ENCODE peak calls at places on chromosomes 12 and 14, in ten cellular contexts. One of them, this sample, is unnamed.

GRCh38 chr12:12823308-12823707 is 10.2 kb downstream of the DDX47 start:
- DNase-seq in astrocyte of the spinal cord: peak
- DNase-seq in fibroblast of lung: peak
- DNase-seq in AG10803: peak
- DNase-seq in gastrocnemius medialis: no peak
- DNase-seq in left lung: no peak
- DNase-seq in RWPE1: peak
- DNase-seq in foreskin fibroblast: no peak
- DNase-seq in A549: no peak
- DNase-seq in transverse colon: no peak
- DNase-seq in this sample: no peak

GRCh38 chr12:85872497-85873091 is 1.5 kb upstream of the NTS start:
- DNase-seq in foreskin fibroblast: peak
- DNase-seq in transverse colon: no peak
- DNase-seq in fibroblast of lung: peak
- DNase-seq in astrocyte of the spinal cord: peak
- DNase-seq in A549: peak
- DNase-seq in AG10803: peak
- DNase-seq in RWPE1: peak
- DNase-seq in gastrocnemius medialis: no peak
- DNase-seq in left lung: no peak
- DNase-seq in this sample: no peak

GRCh38 chr12:51836833-51837184 is 11.7 kb downstream of the FIGNL2 start:
- DNase-seq in left lung: no peak
- DNase-seq in fibroblast of lung: no peak
- DNase-seq in RWPE1: no peak
- DNase-seq in A549: no peak
- DNase-seq in gastrocnemius medialis: no peak
- DNase-seq in transverse colon: no peak
- DNase-seq in foreskin fibroblast: no peak
- DNase-seq in AG10803: no peak
- DNase-seq in astrocyte of the spinal cord: no peak
- DNase-seq in this sample: no peak

GRCh38 chr14:100049220-100049619 is 16.0 kb upstream of the EVL start:
- DNase-seq in transverse colon: no peak
- DNase-seq in foreskin fibroblast: peak
- DNase-seq in RWPE1: no peak
- DNase-seq in AG10803: peak
- DNase-seq in gastrocnemius medialis: no peak
- DNase-seq in left lung: no peak
- DNase-seq in fibroblast of lung: peak
- DNase-seq in A549: no peak
- DNase-seq in astrocyte of the spinal cord: peak
- DNase-seq in this sample: no peak

GRCh38 chr12:6241495-6241894 is 41.3 kb downstream of the CD9 start:
- DNase-seq in AG10803: no peak
- DNase-seq in A549: no peak
- DNase-seq in transverse colon: peak
- DNase-seq in foreskin fibroblast: no peak
- DNase-seq in RWPE1: no peak
- DNase-seq in left lung: peak
- DNase-seq in astrocyte of the spinal cord: no peak
- DNase-seq in fibroblast of lung: no peak
- DNase-seq in gastrocnemius medialis: peak
- DNase-seq in this sample: no peak

GRCh38 chr12:132946507-132946820 is 9.6 kb downstream of the ZNF605 start:
- DNase-seq in fibroblast of lung: no peak
- DNase-seq in AG10803: no peak
- DNase-seq in RWPE1: no peak
- DNase-seq in transverse colon: no peak
- DNase-seq in gastrocnemius medialis: no peak
- DNase-seq in foreskin fibroblast: no peak
- DNase-seq in A549: no peak
- DNase-seq in astrocyte of the spinal cord: no peak
- DNase-seq in left lung: no peak
- DNase-seq in this sample: no peak

GRCh38 chr14:32023540-32023939 is 53.6 kb upstream of the ARHGAP5 start:
- DNase-seq in astrocyte of the spinal cord: no peak
- DNase-seq in RWPE1: no peak
- DNase-seq in left lung: no peak
- DNase-seq in AG10803: no peak
- DNase-seq in transverse colon: no peak
- DNase-seq in fibroblast of lung: no peak
- DNase-seq in A549: no peak
- DNase-seq in foreskin fibroblast: no peak
- DNase-seq in gastrocnemius medialis: no peak
- DNase-seq in this sample: no peak

GRCh38 chr14:87940894-87941293 is 52.1 kb downstream of the GALC start:
- DNase-seq in astrocyte of the spinal cord: no peak
- DNase-seq in AG10803: no peak
- DNase-seq in gastrocnemius medialis: no peak
- DNase-seq in left lung: no peak
- DNase-seq in fibroblast of lung: no peak
- DNase-seq in A549: no peak
- DNase-seq in transverse colon: no peak
- DNase-seq in RWPE1: no peak
- DNase-seq in foreskin fibroblast: no peak
- DNase-seq in this sample: no peak

GRCh38 chr14:104248203-104249055 is 110.0 kb downstream of the KIF26A start:
- DNase-seq in fibroblast of lung: no peak
- DNase-seq in left lung: peak
- DNase-seq in astrocyte of the spinal cord: no peak
- DNase-seq in A549: no peak
- DNase-seq in foreskin fibroblast: no peak
- DNase-seq in AG10803: no peak
- DNase-seq in RWPE1: no peak
- DNase-seq in gastrocnemius medialis: no peak
- DNase-seq in transverse colon: no peak
- DNase-seq in this sample: peak

GRCh38 chr12:1474059-1474537 is 120.3 kb downstream of the FBXL14 start:
- DNase-seq in gastrocnemius medialis: no peak
- DNase-seq in astrocyte of the spinal cord: peak
- DNase-seq in transverse colon: no peak
- DNase-seq in RWPE1: peak
- DNase-seq in left lung: no peak
- DNase-seq in A549: peak
- DNase-seq in fibroblast of lung: peak
- DNase-seq in AG10803: peak
- DNase-seq in foreskin fibroblast: peak
- DNase-seq in this sample: peak

GRCh38 chr12:32170437-32170998 is 63.9 kb downstream of the BICD1 start:
- DNase-seq in gastrocnemius medialis: no peak
- DNase-seq in AG10803: no peak
- DNase-seq in left lung: no peak
- DNase-seq in RWPE1: no peak
- DNase-seq in A549: no peak
- DNase-seq in astrocyte of the spinal cord: no peak
- DNase-seq in foreskin fibroblast: no peak
- DNase-seq in transverse colon: no peak
- DNase-seq in fibroblast of lung: no peak
- DNase-seq in this sample: no peak

GRCh38 chr12:25648460-25648859 is 95.4 kb upstream of the LMNTD1 start:
- DNase-seq in fibroblast of lung: peak
- DNase-seq in A549: peak
- DNase-seq in gastrocnemius medialis: peak
- DNase-seq in left lung: no peak
- DNase-seq in transverse colon: peak
- DNase-seq in AG10803: peak
- DNase-seq in RWPE1: peak
- DNase-seq in foreskin fibroblast: peak
- DNase-seq in astrocyte of the spinal cord: peak
- DNase-seq in this sample: no peak

GRCh38 chr12:48813464-48814312 is 4.6 kb upstream of the CACNB3 start:
- DNase-seq in astrocyte of the spinal cord: peak
- DNase-seq in foreskin fibroblast: peak
- DNase-seq in A549: no peak
- DNase-seq in gastrocnemius medialis: no peak
- DNase-seq in AG10803: no peak
- DNase-seq in fibroblast of lung: peak
- DNase-seq in transverse colon: no peak
- DNase-seq in left lung: no peak
- DNase-seq in RWPE1: no peak
- DNase-seq in this sample: no peak

GRCh38 chr12:72493390-72493789 is 221.2 kb downstream of the TRHDE start:
- DNase-seq in RWPE1: no peak
- DNase-seq in astrocyte of the spinal cord: no peak
- DNase-seq in foreskin fibroblast: peak
- DNase-seq in AG10803: no peak
- DNase-seq in fibroblast of lung: peak
- DNase-seq in transverse colon: no peak
- DNase-seq in gastrocnemius medialis: no peak
- DNase-seq in A549: no peak
- DNase-seq in left lung: no peak
- DNase-seq in this sample: no peak

GRCh38 chr12:111182391-111182790 is 186.5 kb downstream of the PHETA1 start:
- DNase-seq in gastrocnemius medialis: no peak
- DNase-seq in A549: no peak
- DNase-seq in left lung: no peak
- DNase-seq in astrocyte of the spinal cord: no peak
- DNase-seq in RWPE1: no peak
- DNase-seq in foreskin fibroblast: no peak
- DNase-seq in fibroblast of lung: no peak
- DNase-seq in AG10803: no peak
- DNase-seq in transverse colon: no peak
- DNase-seq in this sample: no peak

GRCh38 chr12:130809791-130810190 is 29.3 kb downstream of the STX2 start:
- DNase-seq in left lung: no peak
- DNase-seq in gastrocnemius medialis: no peak
- DNase-seq in fibroblast of lung: no peak
- DNase-seq in AG10803: no peak
- DNase-seq in transverse colon: no peak
- DNase-seq in foreskin fibroblast: no peak
- DNase-seq in astrocyte of the spinal cord: no peak
- DNase-seq in RWPE1: no peak
- DNase-seq in A549: no peak
- DNase-seq in this sample: no peak

GRCh38 chr12:79624378-79624777 is 66.4 kb downstream of the PAWR start:
- DNase-seq in RWPE1: no peak
- DNase-seq in gastrocnemius medialis: no peak
- DNase-seq in astrocyte of the spinal cord: no peak
- DNase-seq in foreskin fibroblast: peak
- DNase-seq in transverse colon: no peak
- DNase-seq in left lung: no peak
- DNase-seq in fibroblast of lung: peak
- DNase-seq in AG10803: peak
- DNase-seq in A549: no peak
- DNase-seq in this sample: no peak

DNA sequence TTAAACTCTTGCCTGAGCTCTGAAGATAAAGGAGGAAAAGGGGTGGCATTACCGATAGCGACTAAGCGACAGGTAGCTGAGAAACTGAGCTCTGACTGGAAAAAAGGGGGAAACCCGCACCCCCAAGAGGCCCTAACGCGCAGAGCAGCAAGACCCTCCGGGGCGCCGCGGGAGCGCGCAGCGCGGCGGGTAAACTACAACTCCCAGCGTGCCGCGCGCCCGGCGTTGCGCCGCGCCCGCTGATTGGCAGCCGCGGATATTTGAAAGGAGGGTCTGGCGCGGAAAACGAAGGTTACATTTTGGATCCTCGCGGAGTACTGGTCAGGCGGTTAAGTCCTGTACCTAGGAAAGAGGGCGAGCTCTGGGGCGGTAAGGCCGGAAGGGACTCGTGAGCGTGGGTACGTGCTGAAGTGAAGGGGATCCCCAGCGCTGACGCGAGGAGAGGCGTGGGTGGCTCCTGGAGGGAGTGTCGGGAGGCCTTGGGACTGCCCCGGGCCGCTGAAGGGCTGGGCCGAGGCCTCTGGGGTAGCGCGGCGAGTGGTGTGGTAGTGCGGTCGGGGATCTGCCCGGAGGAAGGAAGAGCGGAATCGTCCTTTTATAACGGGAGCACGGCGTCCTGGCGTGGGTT is at the start of gene ESPL1:
- DNase-seq in RWPE1: peak
- DNase-seq in fibroblast of lung: peak
- DNase-seq in A549: peak
- DNase-seq in gastrocnemius medialis: peak
- DNase-seq in transverse colon: peak
- DNase-seq in astrocyte of the spinal cord: peak
- DNase-seq in AG10803: peak
- DNase-seq in foreskin fibroblast: peak
- DNase-seq in left lung: peak
- DNase-seq in this sample: peak
- TF ChIP-seq CTCF in RWPE1: peak
- TF ChIP-seq CTCF in fibroblast of lung: peak
- TF ChIP-seq CTCF in A549: peak
- TF ChIP-seq CTCF in gastrocnemius medialis: no peak
- TF ChIP-seq CTCF in transverse colon: no peak
- TF ChIP-seq CTCF in astrocyte of the spinal cord: peak
- TF ChIP-seq CTCF in AG10803: peak
- TF ChIP-seq CTCF in foreskin fibroblast: peak
- TF ChIP-seq CTCF in left lung: peak
- TF ChIP-seq CTCF in this sample: peak

GRCh38 chr12:10501031-10501430 is 4.7 kb upstream of the EIF2S3B start:
- DNase-seq in left lung: no peak
- DNase-seq in A549: no peak
- DNase-seq in transverse colon: no peak
- DNase-seq in AG10803: peak
- DNase-seq in foreskin fibroblast: peak
- DNase-seq in RWPE1: peak
- DNase-seq in astrocyte of the spinal cord: peak
- DNase-seq in gastrocnemius medialis: no peak
- DNase-seq in fibroblast of lung: peak
- DNase-seq in this sample: no peak
- TF ChIP-seq CTCF in left lung: no peak
- TF ChIP-seq CTCF in A549: peak
- TF ChIP-seq CTCF in transverse colon: no peak
- TF ChIP-seq CTCF in AG10803: peak
- TF ChIP-seq CTCF in foreskin fibroblast: peak
- TF ChIP-seq CTCF in RWPE1: peak
- TF ChIP-seq CTCF in astrocyte of the spinal cord: peak
- TF ChIP-seq CTCF in gastrocnemius medialis: no peak
- TF ChIP-seq CTCF in fibroblast of lung: no peak
- TF ChIP-seq CTCF in this sample: no peak

DNA sequence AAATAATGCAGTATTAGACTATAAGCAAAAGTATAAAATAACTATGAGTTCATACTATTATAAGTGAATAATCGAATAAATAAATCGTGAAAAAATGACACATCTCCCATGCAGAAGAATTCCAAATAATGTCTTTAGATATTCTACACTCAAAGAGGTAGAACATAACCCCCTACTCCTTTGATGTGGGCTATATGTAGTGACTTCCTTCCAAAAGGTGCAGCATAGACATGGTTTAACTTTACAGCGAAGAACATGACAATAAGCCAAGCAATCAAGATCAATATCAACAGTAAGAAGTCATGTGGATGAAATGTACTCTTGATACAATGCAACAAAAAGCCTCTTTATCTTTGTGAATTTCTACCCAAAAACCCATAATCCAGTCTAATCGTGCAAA is 46.0 kb upstream of the HIF1A start:
- DNase-seq in RWPE1: no peak
- DNase-seq in gastrocnemius medialis: no peak
- DNase-seq in transverse colon: no peak
- DNase-seq in fibroblast of lung: no peak
- DNase-seq in foreskin fibroblast: no peak
- DNase-seq in left lung: no peak
- DNase-seq in A549: no peak
- DNase-seq in AG10803: no peak
- DNase-seq in astrocyte of the spinal cord: no peak
- DNase-seq in this sample: no peak
- TF ChIP-seq CTCF in RWPE1: no peak
- TF ChIP-seq CTCF in gastrocnemius medialis: no peak
- TF ChIP-seq CTCF in transverse colon: no peak
- TF ChIP-seq CTCF in fibroblast of lung: no peak
- TF ChIP-seq CTCF in foreskin fibroblast: no peak
- TF ChIP-seq CTCF in left lung: no peak
- TF ChIP-seq CTCF in A549: no peak
- TF ChIP-seq CTCF in AG10803: no peak
- TF ChIP-seq CTCF in astrocyte of the spinal cord: no peak
- TF ChIP-seq CTCF in this sample: no peak

GRCh38 chr12:109433618-109434017 is 43.5 kb downstream of the KCTD10 start:
- DNase-seq in astrocyte of the spinal cord: no peak
- DNase-seq in foreskin fibroblast: no peak
- DNase-seq in AG10803: no peak
- DNase-seq in fibroblast of lung: no peak
- DNase-seq in gastrocnemius medialis: no peak
- DNase-seq in A549: peak
- DNase-seq in left lung: no peak
- DNase-seq in RWPE1: no peak
- DNase-seq in transverse colon: no peak
- DNase-seq in this sample: no peak
- TF ChIP-seq CTCF in astrocyte of the spinal cord: peak
- TF ChIP-seq CTCF in foreskin fibroblast: peak
- TF ChIP-seq CTCF in AG10803: peak
- TF ChIP-seq CTCF in fibroblast of lung: no peak
- TF ChIP-seq CTCF in gastrocnemius medialis: no peak
- TF ChIP-seq CTCF in A549: no peak
- TF ChIP-seq CTCF in left lung: no peak
- TF ChIP-seq CTCF in RWPE1: no peak
- TF ChIP-seq CTCF in transverse colon: peak
- TF ChIP-seq CTCF in this sample: peak

This sample was measured in type B pancreatic cell.